ENCODE peak calls at places on chromosomes 3 and 15, in seven cellular contexts. One of them, this sample, is unnamed.

GRCh38 chr3:114218578-114219185 is 18.7 kb downstream of the ZNF80 start:
- DNase-seq in AG04449: no peak
- DNase-seq in upper lobe of right lung: no peak
- DNase-seq in brain microvascular endothelial cell: no peak
- DNase-seq in fibroblast of mammary gland: no peak
- DNase-seq in lower lobe of right lung: no peak
- DNase-seq in cardiac fibroblast: no peak
- DNase-seq in this sample: no peak

GRCh38 chr3:171184372-171184771 is 157.9 kb upstream of the SLC2A2 start:
- DNase-seq in AG04449: no peak
- DNase-seq in upper lobe of right lung: no peak
- DNase-seq in brain microvascular endothelial cell: no peak
- DNase-seq in fibroblast of mammary gland: no peak
- DNase-seq in lower lobe of right lung: no peak
- DNase-seq in cardiac fibroblast: no peak
- DNase-seq in this sample: no peak

GRCh38 chr15:101201411-101202174 is 50.3 kb downstream of the CHSY1 start:
- DNase-seq in AG04449: peak
- DNase-seq in upper lobe of right lung: peak
- DNase-seq in brain microvascular endothelial cell: peak
- DNase-seq in fibroblast of mammary gland: peak
- DNase-seq in lower lobe of right lung: peak
- DNase-seq in cardiac fibroblast: peak
- DNase-seq in this sample: no peak

GRCh38 chr3:39809181-39809994 is at the start of gene MYRIP:
- DNase-seq in AG04449: no peak
- DNase-seq in upper lobe of right lung: peak
- DNase-seq in brain microvascular endothelial cell: no peak
- DNase-seq in fibroblast of mammary gland: no peak
- DNase-seq in lower lobe of right lung: peak
- DNase-seq in cardiac fibroblast: no peak
- DNase-seq in this sample: peak

GRCh38 chr3:160098946-160099626 is 110.5 kb downstream of the IL12A start:
- DNase-seq in AG04449: no peak
- DNase-seq in upper lobe of right lung: no peak
- DNase-seq in brain microvascular endothelial cell: no peak
- DNase-seq in fibroblast of mammary gland: no peak
- DNase-seq in lower lobe of right lung: no peak
- DNase-seq in cardiac fibroblast: no peak
- DNase-seq in this sample: no peak

GRCh38 chr15:59553879-59554735 is 57.5 kb upstream of the GCNT3 start:
- DNase-seq in AG04449: no peak
- DNase-seq in upper lobe of right lung: no peak
- DNase-seq in brain microvascular endothelial cell: peak
- DNase-seq in fibroblast of mammary gland: peak
- DNase-seq in lower lobe of right lung: no peak
- DNase-seq in cardiac fibroblast: peak
- DNase-seq in this sample: peak

GRCh38 chr3:47266709-47267489 is 15.7 kb downstream of the KIF9 start:
- DNase-seq in AG04449: peak
- DNase-seq in upper lobe of right lung: no peak
- DNase-seq in brain microvascular endothelial cell: peak
- DNase-seq in fibroblast of mammary gland: peak
- DNase-seq in lower lobe of right lung: peak
- DNase-seq in cardiac fibroblast: peak
- DNase-seq in this sample: no peak

GRCh38 chr3:120498947-120499346 is 48.2 kb upstream of the FSTL1 start:
- DNase-seq in AG04449: peak
- DNase-seq in upper lobe of right lung: no peak
- DNase-seq in brain microvascular endothelial cell: peak
- DNase-seq in fibroblast of mammary gland: peak
- DNase-seq in lower lobe of right lung: no peak
- DNase-seq in cardiac fibroblast: peak
- DNase-seq in this sample: peak

GRCh38 chr3:13115991-13116390 is 42.8 kb upstream of the IQSEC1 start:
- DNase-seq in AG04449: no peak
- DNase-seq in upper lobe of right lung: peak
- DNase-seq in brain microvascular endothelial cell: no peak
- DNase-seq in fibroblast of mammary gland: no peak
- DNase-seq in lower lobe of right lung: peak
- DNase-seq in cardiac fibroblast: no peak
- DNase-seq in this sample: no peak

GRCh38 chr3:161104561-161105551 is at the start of gene B3GALNT1:
- DNase-seq in AG04449: peak
- DNase-seq in upper lobe of right lung: peak
- DNase-seq in brain microvascular endothelial cell: peak
- DNase-seq in fibroblast of mammary gland: peak
- DNase-seq in lower lobe of right lung: peak
- DNase-seq in cardiac fibroblast: peak
- DNase-seq in this sample: peak

GRCh38 chr3:78858165-78858564 is 909.6 kb downstream of the ROBO1 start:
- DNase-seq in AG04449: no peak
- DNase-seq in upper lobe of right lung: no peak
- DNase-seq in brain microvascular endothelial cell: no peak
- DNase-seq in fibroblast of mammary gland: peak
- DNase-seq in lower lobe of right lung: no peak
- DNase-seq in cardiac fibroblast: peak
- DNase-seq in this sample: no peak

GRCh38 chr15:31338318-31338878 is 11.8 kb downstream of the KLF13 start:
- DNase-seq in AG04449: no peak
- DNase-seq in upper lobe of right lung: peak
- DNase-seq in brain microvascular endothelial cell: no peak
- DNase-seq in fibroblast of mammary gland: no peak
- DNase-seq in lower lobe of right lung: peak
- DNase-seq in cardiac fibroblast: peak
- DNase-seq in this sample: no peak

GRCh38 chr15:31340591-31340990 is 14.0 kb downstream of the KLF13 start:
- DNase-seq in AG04449: no peak
- DNase-seq in upper lobe of right lung: peak
- DNase-seq in brain microvascular endothelial cell: no peak
- DNase-seq in fibroblast of mammary gland: no peak
- DNase-seq in lower lobe of right lung: no peak
- DNase-seq in cardiac fibroblast: no peak
- DNase-seq in this sample: no peak

GRCh38 chr15:31340047-31340446 is 13.4 kb downstream of the KLF13 start:
- DNase-seq in AG04449: no peak
- DNase-seq in upper lobe of right lung: peak
- DNase-seq in brain microvascular endothelial cell: no peak
- DNase-seq in fibroblast of mammary gland: no peak
- DNase-seq in lower lobe of right lung: no peak
- DNase-seq in cardiac fibroblast: no peak
- DNase-seq in this sample: no peak

GRCh38 chr15:31338879-31339557 is 12.4 kb downstream of the KLF13 start:
- DNase-seq in AG04449: peak
- DNase-seq in upper lobe of right lung: peak
- DNase-seq in brain microvascular endothelial cell: peak
- DNase-seq in fibroblast of mammary gland: peak
- DNase-seq in lower lobe of right lung: peak
- DNase-seq in cardiac fibroblast: peak
- DNase-seq in this sample: no peak

GRCh38 chr15:31339558-31339895 is 12.9 kb downstream of the KLF13 start:
- DNase-seq in AG04449: no peak
- DNase-seq in upper lobe of right lung: no peak
- DNase-seq in brain microvascular endothelial cell: no peak
- DNase-seq in fibroblast of mammary gland: no peak
- DNase-seq in lower lobe of right lung: no peak
- DNase-seq in cardiac fibroblast: no peak
- DNase-seq in this sample: no peak
- H3K4me3 ChIP-seq in AG04449: no peak
- H3K4me3 ChIP-seq in upper lobe of right lung: no peak
- H3K4me3 ChIP-seq in brain microvascular endothelial cell: no peak
- H3K4me3 ChIP-seq in fibroblast of mammary gland: no peak
- H3K4me3 ChIP-seq in lower lobe of right lung: no peak
- H3K4me3 ChIP-seq in cardiac fibroblast: no peak
- H3K4me3 ChIP-seq in this sample: no peak

GRCh38 chr15:40926659-40927496 is 2.3 kb upstream of the DLL4 start:
- DNase-seq in AG04449: no peak
- DNase-seq in upper lobe of right lung: no peak
- DNase-seq in brain microvascular endothelial cell: no peak
- DNase-seq in fibroblast of mammary gland: no peak
- DNase-seq in lower lobe of right lung: no peak
- DNase-seq in cardiac fibroblast: no peak
- DNase-seq in this sample: no peak
- H3K4me3 ChIP-seq in AG04449: no peak
- H3K4me3 ChIP-seq in upper lobe of right lung: peak
- H3K4me3 ChIP-seq in brain microvascular endothelial cell: no peak
- H3K4me3 ChIP-seq in fibroblast of mammary gland: no peak
- H3K4me3 ChIP-seq in lower lobe of right lung: no peak
- H3K4me3 ChIP-seq in cardiac fibroblast: no peak
- H3K4me3 ChIP-seq in this sample: no peak

GRCh38 chr15:58553365-58553918 is 121.7 kb downstream of the LIPC start:
- DNase-seq in AG04449: no peak
- DNase-seq in upper lobe of right lung: no peak
- DNase-seq in brain microvascular endothelial cell: no peak
- DNase-seq in fibroblast of mammary gland: no peak
- DNase-seq in lower lobe of right lung: no peak
- DNase-seq in cardiac fibroblast: no peak
- DNase-seq in this sample: no peak

GRCh38 chr15:58551084-58551763 is 119.4 kb downstream of the LIPC start:
- DNase-seq in AG04449: no peak
- DNase-seq in upper lobe of right lung: peak
- DNase-seq in brain microvascular endothelial cell: no peak
- DNase-seq in fibroblast of mammary gland: no peak
- DNase-seq in lower lobe of right lung: no peak
- DNase-seq in cardiac fibroblast: no peak
- DNase-seq in this sample: no peak

GRCh38 chr15:58552505-58553364 is 120.9 kb downstream of the LIPC start:
- DNase-seq in AG04449: no peak
- DNase-seq in upper lobe of right lung: no peak
- DNase-seq in brain microvascular endothelial cell: no peak
- DNase-seq in fibroblast of mammary gland: peak
- DNase-seq in lower lobe of right lung: no peak
- DNase-seq in cardiac fibroblast: peak
- DNase-seq in this sample: no peak

GRCh38 chr15:58549780-58550064 is 117.9 kb downstream of the LIPC start:
- DNase-seq in AG04449: no peak
- DNase-seq in upper lobe of right lung: no peak
- DNase-seq in brain microvascular endothelial cell: no peak
- DNase-seq in fibroblast of mammary gland: no peak
- DNase-seq in lower lobe of right lung: no peak
- DNase-seq in cardiac fibroblast: no peak
- DNase-seq in this sample: no peak

GRCh38 chr15:58551764-58552504 is 120.1 kb downstream of the LIPC start:
- DNase-seq in AG04449: peak
- DNase-seq in upper lobe of right lung: no peak
- DNase-seq in brain microvascular endothelial cell: peak
- DNase-seq in fibroblast of mammary gland: peak
- DNase-seq in lower lobe of right lung: no peak
- DNase-seq in cardiac fibroblast: peak
- DNase-seq in this sample: peak
- H3K4me3 ChIP-seq in AG04449: peak
- H3K4me3 ChIP-seq in upper lobe of right lung: peak
- H3K4me3 ChIP-seq in brain microvascular endothelial cell: peak
- H3K4me3 ChIP-seq in fibroblast of mammary gland: peak
- H3K4me3 ChIP-seq in lower lobe of right lung: peak
- H3K4me3 ChIP-seq in cardiac fibroblast: peak
- H3K4me3 ChIP-seq in this sample: no peak

GRCh38 chr3:181693280-181693679 is 18.4 kb upstream of the SOX2 start:
- DNase-seq in AG04449: no peak
- DNase-seq in upper lobe of right lung: no peak
- DNase-seq in brain microvascular endothelial cell: no peak
- DNase-seq in fibroblast of mammary gland: no peak
- DNase-seq in lower lobe of right lung: no peak
- DNase-seq in cardiac fibroblast: no peak
- DNase-seq in this sample: no peak
- H3K4me3 ChIP-seq in AG04449: no peak
- H3K4me3 ChIP-seq in upper lobe of right lung: no peak
- H3K4me3 ChIP-seq in brain microvascular endothelial cell: no peak
- H3K4me3 ChIP-seq in fibroblast of mammary gland: no peak
- H3K4me3 ChIP-seq in lower lobe of right lung: no peak
- H3K4me3 ChIP-seq in cardiac fibroblast: no peak
- H3K4me3 ChIP-seq in this sample: no peak

GRCh38 chr3:184559336-184559735 is 2.2 kb upstream of the EPHB3 start:
- DNase-seq in AG04449: no peak
- DNase-seq in upper lobe of right lung: peak
- DNase-seq in brain microvascular endothelial cell: no peak
- DNase-seq in fibroblast of mammary gland: no peak
- DNase-seq in lower lobe of right lung: peak
- DNase-seq in cardiac fibroblast: no peak
- DNase-seq in this sample: no peak

GRCh38 chr3:184561329-184562145 is at the start of gene EPHB3:
- DNase-seq in AG04449: peak
- DNase-seq in upper lobe of right lung: peak
- DNase-seq in brain microvascular endothelial cell: peak
- DNase-seq in fibroblast of mammary gland: peak
- DNase-seq in lower lobe of right lung: peak
- DNase-seq in cardiac fibroblast: peak
- DNase-seq in this sample: peak

GRCh38 chr3:184560531-184560930 is 1.1 kb upstream of the EPHB3 start:
- DNase-seq in AG04449: no peak
- DNase-seq in upper lobe of right lung: no peak
- DNase-seq in brain microvascular endothelial cell: no peak
- DNase-seq in fibroblast of mammary gland: no peak
- DNase-seq in lower lobe of right lung: peak
- DNase-seq in cardiac fibroblast: no peak
- DNase-seq in this sample: no peak

GRCh38 chr3:184562146-184562861 is 719 bp downstream of the EPHB3 start:
- DNase-seq in AG04449: no peak
- DNase-seq in upper lobe of right lung: peak
- DNase-seq in brain microvascular endothelial cell: no peak
- DNase-seq in fibroblast of mammary gland: no peak
- DNase-seq in lower lobe of right lung: no peak
- DNase-seq in cardiac fibroblast: no peak
- DNase-seq in this sample: no peak

GRCh38 chr3:184560992-184561328 is 625 bp upstream of the EPHB3 start:
- DNase-seq in AG04449: no peak
- DNase-seq in upper lobe of right lung: no peak
- DNase-seq in brain microvascular endothelial cell: no peak
- DNase-seq in fibroblast of mammary gland: no peak
- DNase-seq in lower lobe of right lung: peak
- DNase-seq in cardiac fibroblast: no peak
- DNase-seq in this sample: no peak
- H3K4me3 ChIP-seq in AG04449: peak
- H3K4me3 ChIP-seq in upper lobe of right lung: peak
- H3K4me3 ChIP-seq in brain microvascular endothelial cell: peak
- H3K4me3 ChIP-seq in fibroblast of mammary gland: peak
- H3K4me3 ChIP-seq in lower lobe of right lung: peak
- H3K4me3 ChIP-seq in cardiac fibroblast: peak
- H3K4me3 ChIP-seq in this sample: peak

GRCh38 chr15:62075595-62076279 is 9.0 kb downstream of the C2CD4A start:
- DNase-seq in AG04449: no peak
- DNase-seq in upper lobe of right lung: no peak
- DNase-seq in brain microvascular endothelial cell: no peak
- DNase-seq in fibroblast of mammary gland: peak
- DNase-seq in lower lobe of right lung: no peak
- DNase-seq in cardiac fibroblast: peak
- DNase-seq in this sample: no peak
- H3K4me3 ChIP-seq in AG04449: no peak
- H3K4me3 ChIP-seq in upper lobe of right lung: no peak
- H3K4me3 ChIP-seq in brain microvascular endothelial cell: no peak
- H3K4me3 ChIP-seq in fibroblast of mammary gland: peak
- H3K4me3 ChIP-seq in lower lobe of right lung: no peak
- H3K4me3 ChIP-seq in cardiac fibroblast: no peak
- H3K4me3 ChIP-seq in this sample: no peak

This sample was measured in Caco-2.